ENCODE peak calls at places on chromosomes 16 and 17, in six cellular contexts. B is BJ; V is activated CD4-positive, alpha-beta T cell treated with anti-CD3 and anti-CD28 coated beads, Interleukin-2, amount 50 U/mL, for 1 hour; E is Kasumi-1; U is esophagus squamous epithelium; K is posterior cingulate gyrus. G is an unnamed sample.

GRCh38 chr16:61681124-61681523 is 355.1 kb downstream of the CDH8 start:
- DNase-seq in B (no peak), V (no peak), E (no peak), U (no peak), K (no peak), G (no peak)

GRCh38 chr17:28188841-28189263 is 130.1 kb upstream of the TMEM97 start:
- DNase-seq in B (no peak), V (no peak), E (no peak), U (no peak), K (no peak), G (no peak)

GRCh38 chr17:73821665-73822064 is 177.4 kb upstream of the SDK2 start:
- DNase-seq in B (no peak), V (no peak), E (no peak), U (no peak), K (no peak), G (no peak)

GRCh38 chr16:68608330-68608729 is 36.8 kb upstream of the CDH3 start:
- DNase-seq in B (no peak), V (no peak), E (no peak), U (no peak), K (no peak), G (no peak)

GRCh38 chr16:2835638-2836493 is 5.8 kb downstream of the ZG16B start:
- DNase-seq in B (peak; percentile 98), V (no peak), E (no peak), U (no peak), K (no peak), G (no peak)

GRCh38 chr16:88768041-88768876 is 16.8 kb downstream of the PIEZO1 start:
- DNase-seq in B (no peak), V (no peak), E (no peak), U (no peak), K (peak; percentile 40), G (peak; percentile 89)

GRCh38 chr16:16029431-16030011 is 80.1 kb downstream of the ABCC1 start:
- DNase-seq in B (no peak), V (no peak), E (no peak), U (no peak), K (no peak), G (no peak)

GRCh38 chr17:8872036-8872704 is 4.7 kb upstream of the PIK3R6 start:
- DNase-seq in B (no peak), V (no peak), E (peak; percentile 4), U (no peak), K (no peak), G (no peak)

GRCh38 chr17:82126479-82127314 is 28.7 kb upstream of the FASN start:
- DNase-seq in B (no peak), V (peak; percentile 85), E (no peak), U (no peak), K (no peak), G (no peak)

GRCh38 chr17:82675476-82676245 is 22.8 kb downstream of the RAB40B start:
- DNase-seq in B (no peak), V (no peak), E (no peak), U (no peak), K (no peak), G (no peak)

GRCh38 chr17:64786337-64786736 is 124.2 kb upstream of the SMURF2 start:
- DNase-seq in B (no peak), V (no peak), E (no peak), U (no peak), K (no peak), G (no peak)

GRCh38 chr16:12436201-12436657 is 367.5 kb downstream of the CPPED1 start:
- DNase-seq in B (no peak), V (no peak), E (no peak), U (no peak), K (no peak), G (no peak)

GRCh38 chr17:62090021-62090824 is 25.1 kb upstream of the MED13 start:
- DNase-seq in B (no peak), V (no peak), E (no peak), U (no peak), K (no peak), G (no peak)

GRCh38 chr16:14193316-14193871 is 122.3 kb downstream of the MRTFB start:
- DNase-seq in B (no peak), V (no peak), E (no peak), U (no peak), K (no peak), G (no peak)

GRCh38 chr17:56982312-56982711 is 4.4 kb downstream of the SCPEP1 start:
- DNase-seq in B (no peak), V (no peak), E (no peak), U (no peak), K (no peak), G (peak; percentile 69)

GRCh38 chr17:76893623-76894358 is 25.6 kb downstream of the MGAT5B start:
- DNase-seq in B (no peak), V (no peak), E (no peak), U (no peak), K (no peak), G (no peak)